ENCODE peak calls at places on chromosomes 6 and 20, in six cellular contexts. Q is heart left ventricle, O is right lobe of liver, P is uterus, R is sigmoid colon, Y is endothelial cell of umbilical vein. J is an unnamed sample.

GRCh38 chr20:38094373-38094775 is 60.8 kb downstream of the RPRD1B start:
- DNase-seq in P (peak), Q (peak), O (no peak), R (peak), Y (peak), J (no peak)

GRCh38 chr6:31058128-31058894 is 48.0 kb downstream of the MUC22 start:
- DNase-seq in Q (no peak), P (no peak), R (no peak), O (no peak), Y (peak), J (no peak)

GRCh38 chr20:50077818-50078601 is 34.9 kb downstream of the UBE2V1 start:
- DNase-seq in R (no peak), Y (no peak), O (no peak), Q (no peak), P (peak), J (peak)

GRCh38 chr20:13800728-13801134 is 15.9 kb downstream of the NDUFAF5 start:
- DNase-seq in Y (peak), P (peak), O (peak), Q (peak), R (peak), J (peak)

GRCh38 chr6:125790403-125791150 is at the start of gene NCOA7:
- DNase-seq in O (peak), P (peak), Q (peak), Y (peak), R (peak), J (peak)

GRCh38 chr6:14876778-14877613 is 368.9 kb upstream of the JARID2 start:
- DNase-seq in Q (no peak), O (no peak), P (no peak), Y (peak), R (no peak), J (no peak)

GRCh38 chr6:135830452-135830851 is 21.0 kb upstream of the PDE7B start:
- DNase-seq in R (no peak), Q (no peak), Y (no peak), P (no peak), O (peak), J (no peak)

GRCh38 chr6:137651591-137652335 is 157.6 kb upstream of the OLIG3 start:
- DNase-seq in Y (no peak), O (peak), P (no peak), R (no peak), Q (no peak), J (no peak)

GRCh38 chr6:73581293-73581692 is 60.5 kb upstream of the EEF1A1 start:
- DNase-seq in Q (no peak), R (no peak), O (no peak), P (no peak), Y (no peak), J (no peak)
- H3K27ac ChIP-seq in Q (peak), R (peak), O (peak), P (peak), Y (peak), J (peak)

GRCh38 chr6:26025894-26026832 is 61.1 kb upstream of the HFE start:
- DNase-seq in R (peak), Q (peak), O (peak), Y (peak), P (peak), J (peak)
- TF ChIP-seq POLR2A in R (peak), Q (no peak), O (peak), Y (no peak), P (peak), J (no peak)

GRCh38 chr20:10647471-10647870 is 26.3 kb downstream of the JAG1 start:
- DNase-seq in O (no peak), P (peak), R (no peak), Q (no peak), Y (no peak), J (no peak)
- TF ChIP-seq CTCF in O (peak), P (no peak), R (no peak), Q (no peak), Y (no peak), J (no peak)

GRCh38 chr6:107679457-107679856 is 144.7 kb downstream of the SCML4 start:
- DNase-seq in P (peak), R (no peak), Q (no peak), Y (no peak), O (no peak), J (no peak)

GRCh38 chr6:107673076-107673494 is 151.0 kb downstream of the SCML4 start:
- DNase-seq in Y (no peak), O (no peak), R (no peak), P (no peak), Q (peak), J (no peak)

GRCh38 chr6:107676002-107676401 is 148.1 kb downstream of the SCML4 start:
- DNase-seq in Q (no peak), R (no peak), Y (no peak), O (no peak), P (peak), J (no peak)

GRCh38 chr6:107674995-107675738 is 148.9 kb downstream of the SCML4 start:
- DNase-seq in P (peak), Q (peak), Y (peak), O (peak), R (peak), J (peak)

DNA sequence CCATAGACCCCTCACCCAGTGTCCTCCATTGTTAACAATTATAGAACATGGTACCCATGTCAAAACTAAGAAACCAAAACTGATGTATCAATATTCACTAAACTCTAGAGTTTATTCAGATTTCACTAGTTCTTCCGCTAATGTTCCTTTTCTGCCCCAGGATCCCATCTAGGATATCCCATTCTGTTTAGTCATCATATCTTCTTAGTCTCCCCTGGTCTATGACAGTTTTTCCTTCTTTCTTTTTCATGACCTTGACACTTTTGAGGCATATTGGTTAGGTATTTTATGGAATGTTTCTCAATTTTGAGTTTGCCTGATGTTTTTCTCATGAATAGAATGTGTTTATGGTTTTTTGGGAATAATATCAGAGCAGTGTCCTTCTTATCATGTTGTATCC is 146.7 kb downstream of the SCML4 start:
- DNase-seq in Y (no peak), R (no peak), Q (no peak), O (no peak), P (no peak), J (no peak)
- H3K27ac ChIP-seq in Y (no peak), R (no peak), Q (no peak), O (no peak), P (no peak), J (no peak)

GRCh38 chr6:42961020-42961470 is 491 bp downstream of the GNMT start:
- DNase-seq in Q (no peak), R (no peak), O (no peak), Y (no peak), P (no peak), J (no peak)

GRCh38 chr6:42962502-42963178 is 2.1 kb downstream of the GNMT start:
- DNase-seq in Y (no peak), Q (no peak), R (no peak), O (no peak), P (no peak), J (no peak)

GRCh38 chr6:42962096-42962495 is 1.5 kb downstream of the GNMT start:
- DNase-seq in Y (no peak), R (no peak), P (no peak), Q (no peak), O (no peak), J (no peak)

GRCh38 chr6:42959917-42960242 is 674 bp upstream of the GNMT start:
- DNase-seq in R (no peak), Y (no peak), O (no peak), P (no peak), Q (no peak), J (no peak)

GRCh38 chr6:42960243-42961019 is at the start of gene GNMT:
- DNase-seq in R (peak), Y (peak), O (peak), P (peak), Q (peak), J (peak)
- TF ChIP-seq POLR2A in R (no peak), Y (no peak), O (peak), P (peak), Q (no peak), J (no peak)

J was measured in thyroid gland.